ENCODE peak calls at places on chromosomes 11 and 22, in ten cellular contexts. One of them, this sample, is unnamed.

GRCh38 chr11:4134844-4135243 is 40.2 kb downstream of the RRM1 start:
- DNase-seq in small intestine: no peak
- DNase-seq in CD8-positive, alpha-beta T cell: no peak
- DNase-seq in tibial nerve: no peak
- DNase-seq in spleen: no peak
- DNase-seq in suprapubic skin: no peak
- DNase-seq in pancreas: no peak
- DNase-seq in body of pancreas: no peak
- DNase-seq in IMR-90: peak; percentile 64
- DNase-seq in heart right ventricle: no peak
- DNase-seq in this sample: no peak

GRCh38 chr11:3155691-3156258 is 9.3 kb downstream of the OSBPL5 start:
- DNase-seq in small intestine: no peak
- DNase-seq in CD8-positive, alpha-beta T cell: no peak
- DNase-seq in tibial nerve: no peak
- DNase-seq in spleen: peak; percentile 64
- DNase-seq in suprapubic skin: no peak
- DNase-seq in pancreas: peak; percentile 34
- DNase-seq in body of pancreas: no peak
- DNase-seq in IMR-90: no peak
- DNase-seq in heart right ventricle: no peak
- DNase-seq in this sample: no peak

GRCh38 chr11:86151188-86152005 is 82.5 kb upstream of the PICALM start:
- DNase-seq in small intestine: no peak
- DNase-seq in CD8-positive, alpha-beta T cell: no peak
- DNase-seq in tibial nerve: peak; percentile 21
- DNase-seq in spleen: no peak
- DNase-seq in suprapubic skin: no peak
- DNase-seq in pancreas: no peak
- DNase-seq in body of pancreas: peak; percentile 29
- DNase-seq in IMR-90: peak; percentile 23
- DNase-seq in heart right ventricle: no peak
- DNase-seq in this sample: no peak

GRCh38 chr11:14499178-14499559 is 442 bp downstream of the COPB1 start:
- DNase-seq in small intestine: peak; percentile 38
- DNase-seq in CD8-positive, alpha-beta T cell: peak; percentile 33
- DNase-seq in tibial nerve: no peak
- DNase-seq in spleen: peak; percentile 90
- DNase-seq in suprapubic skin: no peak
- DNase-seq in pancreas: no peak
- DNase-seq in body of pancreas: peak; percentile 53
- DNase-seq in IMR-90: peak; percentile 10
- DNase-seq in heart right ventricle: peak; percentile 49
- DNase-seq in this sample: peak; percentile 19

GRCh38 chr11:20056109-20057054 is 103.9 kb downstream of the DBX1 start:
- DNase-seq in small intestine: no peak
- DNase-seq in CD8-positive, alpha-beta T cell: no peak
- DNase-seq in tibial nerve: no peak
- DNase-seq in spleen: no peak
- DNase-seq in suprapubic skin: no peak
- DNase-seq in pancreas: no peak
- DNase-seq in body of pancreas: peak; percentile 66
- DNase-seq in IMR-90: no peak
- DNase-seq in heart right ventricle: no peak
- DNase-seq in this sample: no peak

GRCh38 chr11:34994859-34995258 is 78.4 kb downstream of the PDHX start:
- DNase-seq in small intestine: no peak
- DNase-seq in CD8-positive, alpha-beta T cell: no peak
- DNase-seq in tibial nerve: no peak
- DNase-seq in spleen: no peak
- DNase-seq in suprapubic skin: no peak
- DNase-seq in pancreas: no peak
- DNase-seq in body of pancreas: no peak
- DNase-seq in IMR-90: no peak
- DNase-seq in heart right ventricle: no peak
- DNase-seq in this sample: no peak

GRCh38 chr22:35977136-35977535 is 51.5 kb downstream of the RBFOX2 start:
- DNase-seq in small intestine: no peak
- DNase-seq in CD8-positive, alpha-beta T cell: no peak
- DNase-seq in tibial nerve: no peak
- DNase-seq in spleen: no peak
- DNase-seq in suprapubic skin: no peak
- DNase-seq in pancreas: no peak
- DNase-seq in body of pancreas: no peak
- DNase-seq in IMR-90: peak; percentile 85
- DNase-seq in heart right ventricle: no peak
- DNase-seq in this sample: no peak

GRCh38 chr11:113681711-113682410 is 24.2 kb downstream of the TMPRSS5 start:
- DNase-seq in small intestine: no peak
- DNase-seq in CD8-positive, alpha-beta T cell: no peak
- DNase-seq in tibial nerve: no peak
- DNase-seq in spleen: peak; percentile 41
- DNase-seq in suprapubic skin: no peak
- DNase-seq in pancreas: no peak
- DNase-seq in body of pancreas: no peak
- DNase-seq in IMR-90: no peak
- DNase-seq in heart right ventricle: no peak
- DNase-seq in this sample: no peak

GRCh38 chr11:7637447-7638157 is 35.7 kb downstream of the CYB5R2 start:
- DNase-seq in small intestine: no peak
- DNase-seq in CD8-positive, alpha-beta T cell: no peak
- DNase-seq in tibial nerve: peak; percentile 56
- DNase-seq in spleen: no peak
- DNase-seq in suprapubic skin: no peak
- DNase-seq in pancreas: no peak
- DNase-seq in body of pancreas: no peak
- DNase-seq in IMR-90: peak; percentile 65
- DNase-seq in heart right ventricle: peak; percentile 41
- DNase-seq in this sample: no peak

GRCh38 chr11:134264966-134265365 is 11.2 kb upstream of the GLB1L3 start:
- DNase-seq in small intestine: no peak
- DNase-seq in CD8-positive, alpha-beta T cell: no peak
- DNase-seq in tibial nerve: no peak
- DNase-seq in spleen: no peak
- DNase-seq in suprapubic skin: no peak
- DNase-seq in pancreas: no peak
- DNase-seq in body of pancreas: no peak
- DNase-seq in IMR-90: no peak
- DNase-seq in heart right ventricle: no peak
- DNase-seq in this sample: no peak

GRCh38 chr11:61886643-61887042 is 4.7 kb downstream of the FADS3 start:
- DNase-seq in small intestine: no peak
- DNase-seq in CD8-positive, alpha-beta T cell: no peak
- DNase-seq in tibial nerve: no peak
- DNase-seq in spleen: no peak
- DNase-seq in suprapubic skin: no peak
- DNase-seq in pancreas: no peak
- DNase-seq in body of pancreas: no peak
- DNase-seq in IMR-90: no peak
- DNase-seq in heart right ventricle: no peak
- DNase-seq in this sample: no peak

GRCh38 chr11:80669620-80670019 is 1228.8 kb upstream of the TENM4 start:
- DNase-seq in small intestine: no peak
- DNase-seq in CD8-positive, alpha-beta T cell: no peak
- DNase-seq in tibial nerve: no peak
- DNase-seq in spleen: no peak
- DNase-seq in suprapubic skin: no peak
- DNase-seq in pancreas: no peak
- DNase-seq in body of pancreas: no peak
- DNase-seq in IMR-90: no peak
- DNase-seq in heart right ventricle: no peak
- DNase-seq in this sample: no peak

GRCh38 chr22:38414009-38414395 is 41.0 kb downstream of the KCNJ4 start:
- DNase-seq in small intestine: no peak
- DNase-seq in CD8-positive, alpha-beta T cell: no peak
- DNase-seq in tibial nerve: no peak
- DNase-seq in spleen: peak; percentile 36
- DNase-seq in suprapubic skin: peak; percentile 64
- DNase-seq in pancreas: peak; percentile 20
- DNase-seq in body of pancreas: no peak
- DNase-seq in IMR-90: no peak
- DNase-seq in heart right ventricle: no peak
- DNase-seq in this sample: no peak

GRCh38 chr11:132286106-132286505 is 915.7 kb downstream of the NTM start:
- DNase-seq in small intestine: no peak
- DNase-seq in CD8-positive, alpha-beta T cell: no peak
- DNase-seq in tibial nerve: no peak
- DNase-seq in spleen: no peak
- DNase-seq in suprapubic skin: no peak
- DNase-seq in pancreas: no peak
- DNase-seq in body of pancreas: no peak
- DNase-seq in IMR-90: no peak
- DNase-seq in heart right ventricle: no peak
- DNase-seq in this sample: no peak

GRCh38 chr11:82960000-82960778 is 58.7 kb downstream of the DDIAS start:
- DNase-seq in small intestine: peak; percentile 62
- DNase-seq in CD8-positive, alpha-beta T cell: peak; percentile 25
- DNase-seq in tibial nerve: no peak
- DNase-seq in spleen: no peak
- DNase-seq in suprapubic skin: no peak
- DNase-seq in pancreas: no peak
- DNase-seq in body of pancreas: no peak
- DNase-seq in IMR-90: no peak
- DNase-seq in heart right ventricle: no peak
- DNase-seq in this sample: no peak

GRCh38 chr11:11973361-11973800 is 35.0 kb downstream of the DKK3 start:
- DNase-seq in small intestine: no peak
- DNase-seq in CD8-positive, alpha-beta T cell: no peak
- DNase-seq in tibial nerve: peak; percentile 66
- DNase-seq in spleen: no peak
- DNase-seq in suprapubic skin: no peak
- DNase-seq in pancreas: no peak
- DNase-seq in body of pancreas: peak; percentile 34
- DNase-seq in IMR-90: peak; percentile 72
- DNase-seq in heart right ventricle: peak; percentile 89
- DNase-seq in this sample: no peak

GRCh38 chr22:42803454-42803853 is 53.6 kb downstream of the ARFGAP3 start:
- DNase-seq in small intestine: no peak
- DNase-seq in CD8-positive, alpha-beta T cell: no peak
- DNase-seq in tibial nerve: no peak
- DNase-seq in spleen: no peak
- DNase-seq in suprapubic skin: peak; percentile 78
- DNase-seq in pancreas: no peak
- DNase-seq in body of pancreas: peak; percentile 52
- DNase-seq in IMR-90: no peak
- DNase-seq in heart right ventricle: peak; percentile 62
- DNase-seq in this sample: no peak

GRCh38 chr22:50674606-50675552 is 2.3 kb downstream of the SHANK3 start:
- DNase-seq in small intestine: peak; percentile 64
- DNase-seq in CD8-positive, alpha-beta T cell: no peak
- DNase-seq in tibial nerve: no peak
- DNase-seq in spleen: no peak
- DNase-seq in suprapubic skin: peak; percentile 81
- DNase-seq in pancreas: peak; percentile 86
- DNase-seq in body of pancreas: peak; percentile 72
- DNase-seq in IMR-90: no peak
- DNase-seq in heart right ventricle: no peak
- DNase-seq in this sample: peak; percentile 79

GRCh38 chr11:121291896-121292502 is 572 bp upstream of the SC5D start:
- DNase-seq in small intestine: peak; percentile 37
- DNase-seq in CD8-positive, alpha-beta T cell: no peak
- DNase-seq in tibial nerve: peak; percentile 18
- DNase-seq in spleen: no peak
- DNase-seq in suprapubic skin: no peak
- DNase-seq in pancreas: no peak
- DNase-seq in body of pancreas: no peak
- DNase-seq in IMR-90: peak; percentile 5
- DNase-seq in heart right ventricle: no peak
- DNase-seq in this sample: no peak
- H3K4me3 ChIP-seq in small intestine: peak overlapping the region; percentile 31
- H3K4me3 ChIP-seq in CD8-positive, alpha-beta T cell: peak overlapping the region; percentile 77
- H3K4me3 ChIP-seq in tibial nerve: peak overlapping the region; percentile 73
- H3K4me3 ChIP-seq in spleen: peak overlapping the region; percentile 74
- H3K4me3 ChIP-seq in suprapubic skin: peak overlapping the region; percentile 79
- H3K4me3 ChIP-seq in pancreas: peak overlapping the region; percentile 65
- H3K4me3 ChIP-seq in body of pancreas: peak overlapping the region; percentile 75
- H3K4me3 ChIP-seq in IMR-90: peak overlapping the region; percentile 83
- H3K4me3 ChIP-seq in heart right ventricle: peak overlapping the region; percentile 74
- H3K4me3 ChIP-seq in this sample: peak overlapping the region; percentile 92

DNA sequence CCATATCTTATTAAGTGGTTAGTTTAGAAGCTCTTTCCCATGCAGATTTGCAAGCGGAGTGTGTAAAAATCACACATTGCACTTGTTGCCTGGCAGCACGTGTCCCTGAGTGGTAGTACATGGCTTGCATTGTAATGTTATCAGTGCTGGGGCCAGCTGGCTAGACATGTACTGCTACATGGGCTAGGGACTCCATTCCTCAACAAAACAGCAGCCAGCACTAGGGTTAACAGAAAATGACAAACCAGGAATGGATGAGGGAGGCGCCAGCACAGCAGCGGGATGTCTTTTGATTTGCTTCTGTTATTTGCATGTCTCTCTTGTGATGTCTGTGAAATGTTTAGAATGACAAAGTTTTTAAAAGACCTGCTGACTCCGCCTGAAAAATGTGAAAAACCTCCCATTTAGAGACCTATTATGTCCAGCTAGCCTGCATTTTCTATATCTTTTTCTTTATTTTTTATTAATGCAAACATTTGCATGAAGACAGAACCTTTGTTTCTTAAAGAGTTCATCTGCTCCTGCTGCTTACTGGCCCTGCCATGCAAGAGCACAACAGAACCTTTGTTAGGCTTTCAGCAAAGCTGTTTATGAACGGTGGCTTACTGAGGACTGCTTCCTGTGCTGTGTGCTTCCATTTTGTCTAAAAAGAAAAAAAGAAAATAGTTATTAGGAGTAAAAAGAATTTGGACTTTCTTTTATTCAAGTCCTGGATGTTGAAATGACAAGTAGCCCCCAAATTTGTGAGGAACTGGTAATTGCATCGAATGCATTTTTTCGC is 40.7 kb downstream of the CSTPP1 start:
- DNase-seq in small intestine: no peak
- DNase-seq in CD8-positive, alpha-beta T cell: no peak
- DNase-seq in tibial nerve: no peak
- DNase-seq in spleen: no peak
- DNase-seq in suprapubic skin: no peak
- DNase-seq in pancreas: no peak
- DNase-seq in body of pancreas: no peak
- DNase-seq in IMR-90: no peak
- DNase-seq in heart right ventricle: peak; percentile 6
- DNase-seq in this sample: no peak
- H3K4me3 ChIP-seq in small intestine: no peak overlapping the region
- H3K4me3 ChIP-seq in CD8-positive, alpha-beta T cell: no peak overlapping the region
- H3K4me3 ChIP-seq in tibial nerve: no peak overlapping the region
- H3K4me3 ChIP-seq in spleen: no peak overlapping the region
- H3K4me3 ChIP-seq in suprapubic skin: no peak overlapping the region
- H3K4me3 ChIP-seq in pancreas: no peak overlapping the region
- H3K4me3 ChIP-seq in body of pancreas: no peak overlapping the region
- H3K4me3 ChIP-seq in IMR-90: no peak overlapping the region
- H3K4me3 ChIP-seq in heart right ventricle: no peak overlapping the region
- H3K4me3 ChIP-seq in this sample: no peak overlapping the region

GRCh38 chr11:117230286-117230961 is 1.4 kb downstream of the PCSK7 start:
- DNase-seq in small intestine: peak; percentile 26
- DNase-seq in CD8-positive, alpha-beta T cell: peak; percentile 32
- DNase-seq in tibial nerve: no peak
- DNase-seq in spleen: no peak
- DNase-seq in suprapubic skin: peak; percentile 50
- DNase-seq in pancreas: no peak
- DNase-seq in body of pancreas: no peak
- DNase-seq in IMR-90: peak; percentile 51
- DNase-seq in heart right ventricle: no peak
- DNase-seq in this sample: no peak
- H3K4me3 ChIP-seq in small intestine: peak overlapping the region; percentile 73
- H3K4me3 ChIP-seq in CD8-positive, alpha-beta T cell: peak overlapping the region; percentile 70
- H3K4me3 ChIP-seq in tibial nerve: peak overlapping the region; percentile 83
- H3K4me3 ChIP-seq in spleen: peak overlapping the region; percentile 94
- H3K4me3 ChIP-seq in suprapubic skin: peak overlapping the region; percentile 92
- H3K4me3 ChIP-seq in pancreas: no peak overlapping the region
- H3K4me3 ChIP-seq in body of pancreas: no peak overlapping the region
- H3K4me3 ChIP-seq in IMR-90: no peak overlapping the region
- H3K4me3 ChIP-seq in heart right ventricle: peak overlapping the region; percentile 77
- H3K4me3 ChIP-seq in this sample: no peak overlapping the region

GRCh38 chr11:67438121-67438902 is 830 bp upstream of the PTPRCAP start:
- DNase-seq in small intestine: peak; percentile 31
- DNase-seq in CD8-positive, alpha-beta T cell: peak; percentile 66
- DNase-seq in tibial nerve: no peak
- DNase-seq in spleen: peak; percentile 94
- DNase-seq in suprapubic skin: no peak
- DNase-seq in pancreas: peak; percentile 80
- DNase-seq in body of pancreas: no peak
- DNase-seq in IMR-90: no peak
- DNase-seq in heart right ventricle: no peak
- DNase-seq in this sample: no peak
- H3K4me3 ChIP-seq in small intestine: no peak overlapping the region
- H3K4me3 ChIP-seq in CD8-positive, alpha-beta T cell: peak overlapping the region; percentile 98
- H3K4me3 ChIP-seq in tibial nerve: peak overlapping the region; percentile 55
- H3K4me3 ChIP-seq in spleen: peak overlapping the region; percentile 72
- H3K4me3 ChIP-seq in suprapubic skin: peak overlapping the region; percentile 14
- H3K4me3 ChIP-seq in pancreas: no peak overlapping the region
- H3K4me3 ChIP-seq in body of pancreas: no peak overlapping the region
- H3K4me3 ChIP-seq in IMR-90: no peak overlapping the region
- H3K4me3 ChIP-seq in heart right ventricle: no peak overlapping the region
- H3K4me3 ChIP-seq in this sample: no peak overlapping the region

This sample was measured in WERI-Rb-1.